ENCODE peak calls at places on chromosome 7, in five cellular contexts. One of them, this sample, is unnamed.

GRCh38 chr7:106824458-106824857 is 40.6 kb upstream of the PIK3CG start:
- DNase-seq in RWPE1: no peak
- DNase-seq in Karpas-422: no peak
- DNase-seq in H7: no peak
- DNase-seq in NCI-H748 treated with DMSO at 0.1 percent for 48 hours: no peak
- DNase-seq in this sample: no peak

GRCh38 chr7:106074257-106074656 is 37.9 kb downstream of the SYPL1 start:
- DNase-seq in RWPE1: no peak
- DNase-seq in Karpas-422: peak
- DNase-seq in H7: peak
- DNase-seq in NCI-H748 treated with DMSO at 0.1 percent for 48 hours: peak
- DNase-seq in this sample: no peak

GRCh38 chr7:153170287-153170686 is 410.7 kb downstream of the ACTR3B start:
- DNase-seq in RWPE1: no peak
- DNase-seq in Karpas-422: no peak
- DNase-seq in H7: no peak
- DNase-seq in NCI-H748 treated with DMSO at 0.1 percent for 48 hours: no peak
- DNase-seq in this sample: no peak

GRCh38 chr7:1044189-1045037 is at the start of gene GPR146:
- DNase-seq in RWPE1: peak
- DNase-seq in Karpas-422: peak
- DNase-seq in H7: peak
- DNase-seq in NCI-H748 treated with DMSO at 0.1 percent for 48 hours: peak
- DNase-seq in this sample: peak

GRCh38 chr7:2009541-2010001 is 223.2 kb downstream of the MAD1L1 start:
- DNase-seq in RWPE1: no peak
- DNase-seq in Karpas-422: no peak
- DNase-seq in H7: no peak
- DNase-seq in NCI-H748 treated with DMSO at 0.1 percent for 48 hours: no peak
- DNase-seq in this sample: no peak

GRCh38 chr7:74625446-74625845 is 32.1 kb upstream of the GTF2I start:
- DNase-seq in RWPE1: no peak
- DNase-seq in Karpas-422: peak
- DNase-seq in H7: no peak
- DNase-seq in NCI-H748 treated with DMSO at 0.1 percent for 48 hours: no peak
- DNase-seq in this sample: no peak

GRCh38 chr7:158432369-158433270 is 155.0 kb downstream of the PTPRN2 start:
- DNase-seq in RWPE1: peak
- DNase-seq in Karpas-422: no peak
- DNase-seq in H7: peak
- DNase-seq in NCI-H748 treated with DMSO at 0.1 percent for 48 hours: peak
- DNase-seq in this sample: peak

GRCh38 chr7:19617921-19618320 is 90.9 kb downstream of the POLR1F start:
- DNase-seq in RWPE1: no peak
- DNase-seq in Karpas-422: no peak
- DNase-seq in H7: no peak
- DNase-seq in NCI-H748 treated with DMSO at 0.1 percent for 48 hours: no peak
- DNase-seq in this sample: no peak

GRCh38 chr7:27910341-27910740 is 170.4 kb downstream of the TAX1BP1 start:
- DNase-seq in RWPE1: no peak
- DNase-seq in Karpas-422: no peak
- DNase-seq in H7: peak
- DNase-seq in NCI-H748 treated with DMSO at 0.1 percent for 48 hours: no peak
- DNase-seq in this sample: no peak

GRCh38 chr7:29035044-29035740 is 77.1 kb upstream of the TRIL start:
- DNase-seq in RWPE1: peak
- DNase-seq in Karpas-422: no peak
- DNase-seq in H7: no peak
- DNase-seq in NCI-H748 treated with DMSO at 0.1 percent for 48 hours: no peak
- DNase-seq in this sample: no peak

GRCh38 chr7:44309271-44310091 is 15.9 kb downstream of the CAMK2B start:
- DNase-seq in RWPE1: no peak
- DNase-seq in Karpas-422: no peak
- DNase-seq in H7: peak
- DNase-seq in NCI-H748 treated with DMSO at 0.1 percent for 48 hours: no peak
- DNase-seq in this sample: peak

GRCh38 chr7:37786741-37787569 is 61.4 kb upstream of the NME8 start:
- DNase-seq in RWPE1: no peak
- DNase-seq in Karpas-422: peak
- DNase-seq in H7: no peak
- DNase-seq in NCI-H748 treated with DMSO at 0.1 percent for 48 hours: no peak
- DNase-seq in this sample: no peak

GRCh38 chr7:95396136-95397032 is at the start of gene PON3:
- DNase-seq in RWPE1: peak
- DNase-seq in Karpas-422: no peak
- DNase-seq in H7: peak
- DNase-seq in NCI-H748 treated with DMSO at 0.1 percent for 48 hours: no peak
- DNase-seq in this sample: no peak

GRCh38 chr7:23315366-23315765 is 16.2 kb downstream of the MALSU1 start:
- DNase-seq in RWPE1: no peak
- DNase-seq in Karpas-422: no peak
- DNase-seq in H7: no peak
- DNase-seq in NCI-H748 treated with DMSO at 0.1 percent for 48 hours: no peak
- DNase-seq in this sample: no peak

GRCh38 chr7:21869785-21870402 is 75.8 kb downstream of the CDCA7L start:
- DNase-seq in RWPE1: no peak
- DNase-seq in Karpas-422: no peak
- DNase-seq in H7: no peak
- DNase-seq in NCI-H748 treated with DMSO at 0.1 percent for 48 hours: no peak
- DNase-seq in this sample: no peak

GRCh38 chr7:95660023-95660434 is 63.7 kb upstream of the PDK4 start:
- DNase-seq in RWPE1: no peak
- DNase-seq in Karpas-422: no peak
- DNase-seq in H7: no peak
- DNase-seq in NCI-H748 treated with DMSO at 0.1 percent for 48 hours: no peak
- DNase-seq in this sample: no peak

GRCh38 chr7:6205921-6206660 is 66.3 kb downstream of the CYTH3 start:
- DNase-seq in RWPE1: no peak
- DNase-seq in Karpas-422: no peak
- DNase-seq in H7: peak
- DNase-seq in NCI-H748 treated with DMSO at 0.1 percent for 48 hours: no peak
- DNase-seq in this sample: no peak

GRCh38 chr7:2172311-2173183 is 60.2 kb downstream of the MAD1L1 start:
- DNase-seq in RWPE1: peak
- DNase-seq in Karpas-422: no peak
- DNase-seq in H7: peak
- DNase-seq in NCI-H748 treated with DMSO at 0.1 percent for 48 hours: no peak
- DNase-seq in this sample: peak

GRCh38 chr7:5423272-5423843 is at the start of gene TNRC18:
- DNase-seq in RWPE1: no peak
- DNase-seq in Karpas-422: peak
- DNase-seq in H7: peak
- DNase-seq in NCI-H748 treated with DMSO at 0.1 percent for 48 hours: no peak
- DNase-seq in this sample: no peak

This sample was measured in NCI-H1092 treated with DMSO at 0.1 percent for 48 hours.